ENCODE peak calls at places on chromosome 19, in ten cellular contexts. K, P, A, L, H, B, I, D, C and M are unnamed samples.

GRCh38 chr19:4197625-4198466 is 15.4 kb downstream of the ANKRD24 start:
- DNase-seq in K (peak; percentile 39), P (peak; percentile 80), A (no peak), L (no peak), H (no peak), B (no peak), I (no peak), D (no peak), C (no peak), M (no peak)

GRCh38 chr19:8815780-8816179 is 16.3 kb downstream of the ZNF558 start:
- DNase-seq in K (no peak), P (no peak), A (no peak), L (no peak), H (no peak), B (no peak), I (no peak), D (no peak), C (no peak), M (no peak)

GRCh38 chr19:2815191-2815614 is 4.5 kb upstream of the ZNF554 start:
- DNase-seq in K (no peak), P (no peak), A (no peak), L (no peak), H (no peak), B (no peak), I (no peak), D (no peak), C (no peak), M (no peak)

GRCh38 chr19:47390533-47391488 is 28.5 kb downstream of the MEIS3 start:
- DNase-seq in K (peak; percentile 12), P (peak; percentile 50), A (no peak), L (no peak), H (no peak), B (no peak), I (no peak), D (no peak), C (no peak), M (no peak)

GRCh38 chr19:11745871-11746270 is 7.1 kb upstream of the ZNF823 start:
- DNase-seq in K (no peak), P (no peak), A (no peak), L (no peak), H (no peak), B (no peak), I (no peak), D (no peak), C (no peak), M (peak; percentile 34)

GRCh38 chr19:1854032-1854541 is 5.8 kb upstream of the REXO1 start:
- DNase-seq in K (no peak), P (no peak), A (no peak), L (no peak), H (no peak), B (no peak), I (no peak), D (no peak), C (no peak), M (no peak)

GRCh38 chr19:18506101-18506534 is 15.8 kb downstream of the ELL start:
- DNase-seq in K (no peak), P (no peak), A (no peak), L (no peak), H (no peak), B (no peak), I (no peak), D (peak; percentile 45), C (no peak), M (no peak)

GRCh38 chr19:47545061-47545948 is 27.6 kb downstream of the ZNF541 start:
- DNase-seq in K (no peak), P (peak; percentile 68), A (no peak), L (no peak), H (no peak), B (no peak), I (no peak), D (no peak), C (no peak), M (no peak)

GRCh38 chr19:47256688-47257410 is 524 bp downstream of the CCDC9 start:
- DNase-seq in K (peak; percentile 100), P (peak; percentile 100), A (peak; percentile 100), L (peak; percentile 100), H (peak; percentile 98), B (peak; percentile 93), I (peak; percentile 96), D (peak; percentile 100), C (no peak), M (peak; percentile 100)

GRCh38 chr19:15779756-15780476 is 7.5 kb upstream of the OR10H5 start:
- DNase-seq in K (peak; percentile 24), P (no peak), A (peak; percentile 60), L (peak; percentile 88), H (no peak), B (peak; percentile 42), I (no peak), D (peak; percentile 73), C (no peak), M (no peak)

GRCh38 chr19:30682576-30683536 is 310.7 kb downstream of the ZNF536 start:
- DNase-seq in K (peak; percentile 94), P (peak; percentile 91), A (peak; percentile 81), L (peak; percentile 72), H (peak; percentile 27), B (peak; percentile 23), I (peak; percentile 37), D (peak; percentile 68), C (peak; percentile 42), M (peak; percentile 67)

GRCh38 chr19:39175564-39175963 is 21.2 kb upstream of the NCCRP1 start:
- DNase-seq in K (no peak), P (no peak), A (no peak), L (no peak), H (no peak), B (no peak), I (no peak), D (no peak), C (no peak), M (no peak)

GRCh38 chr19:50640368-50640767 is 687 bp upstream of the SYT3 start:
- DNase-seq in K (no peak), P (no peak), A (no peak), L (no peak), H (no peak), B (no peak), I (no peak), D (no peak), C (no peak), M (no peak)

GRCh38 chr19:49642488-49643035 is 553 bp downstream of the SCAF1 start:
- DNase-seq in K (no peak), P (no peak), A (no peak), L (no peak), H (no peak), B (no peak), I (no peak), D (no peak), C (no peak), M (peak; percentile 44)

GRCh38 chr19:48777720-48778119 is 22.4 kb downstream of the FGF21 start:
- DNase-seq in K (no peak), P (no peak), A (no peak), L (no peak), H (no peak), B (no peak), I (no peak), D (no peak), C (no peak), M (no peak)

GRCh38 chr19:40751065-40751923 is at the start of gene SNRPA:
- DNase-seq in K (peak; percentile 100), P (peak; percentile 99), A (peak; percentile 98), L (peak; percentile 98), H (peak; percentile 91), B (peak; percentile 95), I (peak; percentile 99), D (peak; percentile 96), C (peak; percentile 90), M (peak; percentile 99)
- H3K4me1 ChIP-seq in K (peaks cover 29% of the 10 kb centered on the region), P (peaks cover 9% of the 10 kb centered on the region), A (peaks cover 16% of the 10 kb centered on the region), L (peaks cover 72% of the 10 kb centered on the region), H (peaks cover 46% of the 10 kb centered on the region), B (peaks cover 13% of the 10 kb centered on the region), I (peaks cover 61% of the 10 kb centered on the region), D (peaks cover 72% of the 10 kb centered on the region), C (peaks cover 10% of the 10 kb centered on the region), M (peaks cover 34% of the 10 kb centered on the region)

GRCh38 chr19:45091031-45091918 is 1.7 kb upstream of the PPP1R37 start:
- DNase-seq in K (peak; percentile 99), P (peak; percentile 100), A (peak; percentile 100), L (peak; percentile 99), H (peak; percentile 96), B (peak; percentile 96), I (peak; percentile 93), D (peak; percentile 98), C (peak; percentile 93), M (peak; percentile 100)
- H3K4me1 ChIP-seq in K (peaks cover 5% of the 10 kb centered on the region), P (no peaks in the 10 kb centered on the region), A (peaks cover 8% of the 10 kb centered on the region), L (peaks cover 41% of the 10 kb centered on the region), H (peaks cover 54% of the 10 kb centered on the region), B (peaks cover 7% of the 10 kb centered on the region), I (peaks cover 28% of the 10 kb centered on the region), D (peaks cover 54% of the 10 kb centered on the region), C (peaks cover 12% of the 10 kb centered on the region), M (peaks cover 13% of the 10 kb centered on the region)

DNA sequence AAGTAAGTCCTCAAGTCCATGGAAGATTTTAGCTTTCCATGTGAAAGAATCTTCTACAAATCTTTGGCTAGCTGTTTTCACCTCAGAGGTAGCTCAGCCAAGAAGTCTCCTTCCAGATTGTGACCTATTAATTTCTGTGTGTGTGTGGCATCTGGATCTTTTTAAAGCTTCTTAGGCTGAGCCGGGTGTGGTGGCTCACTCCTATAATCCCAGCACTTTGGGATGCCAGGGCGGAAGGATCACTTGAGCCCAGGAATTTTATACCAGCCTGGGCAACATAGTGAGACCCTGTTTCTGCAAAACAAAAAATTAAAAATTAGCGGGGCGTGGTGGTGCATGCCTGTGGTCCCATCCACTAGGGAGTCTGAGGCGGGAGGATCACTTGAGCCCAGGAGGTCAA is 13.4 kb upstream of the SLC44A2 start:
- DNase-seq in K (no peak), P (no peak), A (no peak), L (no peak), H (no peak), B (no peak), I (no peak), D (no peak), C (no peak), M (no peak)
- H3K4me1 ChIP-seq in K (peaks cover 8% of the 10 kb centered on the region), P (no peaks in the 10 kb centered on the region), A (no peaks in the 10 kb centered on the region), L (peaks cover 44% of the 10 kb centered on the region), H (peaks cover 36% of the 10 kb centered on the region), B (no peaks in the 10 kb centered on the region), I (peaks cover 29% of the 10 kb centered on the region), D (peaks cover 53% of the 10 kb centered on the region), C (no peaks in the 10 kb centered on the region), M (no peaks in the 10 kb centered on the region)

GRCh38 chr19:54608205-54608604 is 14.8 kb downstream of the LILRA1 start:
- DNase-seq in K (no peak), P (no peak), A (no peak), L (no peak), H (no peak), B (no peak), I (no peak), D (no peak), C (no peak), M (no peak)

GRCh38 chr19:54608792-54609191 is 15.4 kb downstream of the LILRA1 start:
- DNase-seq in K (no peak), P (no peak), A (no peak), L (no peak), H (no peak), B (no peak), I (no peak), D (no peak), C (no peak), M (no peak)

GRCh38 chr19:54607782-54608150 is 14.3 kb downstream of the LILRA1 start:
- DNase-seq in K (no peak), P (no peak), A (no peak), L (no peak), H (no peak), B (no peak), I (no peak), D (no peak), C (no peak), M (no peak)

GRCh38 chr19:54606230-54606629 is 12.8 kb downstream of the LILRA1 start:
- DNase-seq in K (no peak), P (no peak), A (no peak), L (no peak), H (no peak), B (no peak), I (no peak), D (no peak), C (no peak), M (peak; percentile 8)

GRCh38 chr19:54606891-54607781 is 13.7 kb downstream of the LILRA1 start:
- DNase-seq in K (no peak), P (no peak), A (no peak), L (no peak), H (no peak), B (no peak), I (no peak), D (no peak), C (no peak), M (no peak)
- H3K4me1 ChIP-seq in K (no peaks in the 10 kb centered on the region), P (no peaks in the 10 kb centered on the region), A (no peaks in the 10 kb centered on the region), L (peaks cover 31% of the 10 kb centered on the region), H (no peaks in the 10 kb centered on the region), B (no peaks in the 10 kb centered on the region), I (no peaks in the 10 kb centered on the region), D (no peaks in the 10 kb centered on the region), C (no peaks in the 10 kb centered on the region), M (no peaks in the 10 kb centered on the region)